ENCODE peak calls at places on chromosome 12, in nine cellular contexts. T, O, N, X, L, A, C, J and W are unnamed samples.
A peak's percentile ranks its signal among the peaks of the same experiment; 100 is the strongest.

GRCh38 chr12:106769546-106769945 is 4.9 kb upstream of the RIC8B start:
- DNase-seq in X (no peak), A (no peak), O (no peak), C (peak; percentile 43), N (no peak), L (no peak), J (no peak), T (no peak), W (no peak)

GRCh38 chr12:129776977-129777667 is 126.7 kb downstream of the TMEM132D start:
- DNase-seq in C (no peak), X (no peak), N (no peak), J (no peak), T (no peak), L (no peak), A (no peak), O (no peak), W (no peak)

GRCh38 chr12:18932715-18933114 is 194.8 kb downstream of the CAPZA3 start:
- DNase-seq in T (no peak), C (peak; percentile 10), L (no peak), A (no peak), N (no peak), X (no peak), O (no peak), J (no peak), W (no peak)

GRCh38 chr12:119229837-119230236 is 51.1 kb downstream of the HSPB8 start:
- DNase-seq in J (no peak), X (peak; percentile 63), O (peak; percentile 58), N (no peak), T (peak; percentile 58), A (peak; percentile 59), L (no peak), C (peak; percentile 67), W (peak; percentile 36)

GRCh38 chr12:52036587-52037171 is 14.6 kb upstream of the NR4A1 start:
- DNase-seq in J (peak; percentile 94), C (peak; percentile 87), L (peak; percentile 89), O (peak; percentile 59), T (peak; percentile 89), N (peak; percentile 59), A (peak; percentile 85), X (peak; percentile 84), W (peak; percentile 64)

GRCh38 chr12:560666-561065 is 100.9 kb downstream of the B4GALNT3 start:
- DNase-seq in J (no peak), X (no peak), A (no peak), T (no peak), N (no peak), C (no peak), L (no peak), O (no peak), W (no peak)

GRCh38 chr12:107242189-107242588 is 148.8 kb upstream of the CRY1 start:
- DNase-seq in A (peak; percentile 31), N (no peak), L (no peak), T (no peak), J (no peak), O (no peak), X (no peak), C (no peak), W (no peak)

GRCh38 chr12:58884916-58885315 is 35.4 kb downstream of the LRIG3 start:
- DNase-seq in L (no peak), J (no peak), N (no peak), O (no peak), C (no peak), X (no peak), T (no peak), A (no peak), W (no peak)

GRCh38 chr12:53798575-53798974 is 46.8 kb upstream of the CISTR start:
- DNase-seq in T (no peak), J (no peak), A (no peak), C (peak; percentile 67), X (peak; percentile 86), N (peak; percentile 86), O (no peak), L (no peak), W (no peak)

GRCh38 chr12:14845350-14845750 is 2.0 kb upstream of the ART4 start:
- DNase-seq in O (peak; percentile 43), C (peak; percentile 80), L (no peak), T (no peak), X (peak; percentile 50), J (peak; percentile 49), N (peak; percentile 40), A (peak; percentile 39), W (peak; percentile 44)

GRCh38 chr12:103908877-103909276 is 21.3 kb upstream of the HSP90B1 start:
- DNase-seq in T (no peak), L (no peak), X (no peak), O (no peak), N (no peak), J (no peak), A (no peak), C (peak; percentile 56), W (no peak)

GRCh38 chr12:84329933-84330332 is 582.7 kb downstream of the SLC6A15 start:
- DNase-seq in C (no peak), L (no peak), X (no peak), O (no peak), T (no peak), A (no peak), J (no peak), N (no peak), W (no peak)

GRCh38 chr12:116592731-116593130 is 33.5 kb downstream of the MAP1LC3B2 start:
- DNase-seq in L (no peak), T (peak; percentile 17), N (no peak), A (no peak), X (no peak), O (no peak), C (no peak), J (no peak), W (no peak)

GRCh38 chr12:63822352-63822751 is 22.1 kb upstream of the SRGAP1 start:
- DNase-seq in J (no peak), X (no peak), O (no peak), N (no peak), C (peak; percentile 26), T (no peak), L (no peak), A (no peak), W (no peak)

GRCh38 chr12:63821781-63822251 is 22.7 kb upstream of the SRGAP1 start:
- DNase-seq in A (no peak), X (peak; percentile 20), C (peak; percentile 50), T (no peak), O (no peak), L (no peak), J (no peak), N (no peak), W (no peak)

GRCh38 chr12:63823040-63823439 is 21.5 kb upstream of the SRGAP1 start:
- DNase-seq in J (no peak), T (no peak), C (no peak), O (no peak), A (no peak), N (no peak), L (no peak), X (no peak), W (no peak)

GRCh38 chr12:63820427-63820826 is 24.1 kb upstream of the SRGAP1 start:
- DNase-seq in L (no peak), A (no peak), O (no peak), X (no peak), T (no peak), N (no peak), C (no peak), J (no peak), W (no peak)

GRCh38 chr12:63826002-63826585 is 18.4 kb upstream of the SRGAP1 start:
- DNase-seq in T (no peak), O (no peak), J (no peak), N (peak; percentile 49), L (no peak), A (no peak), C (peak; percentile 86), X (no peak), W (no peak)
- TF ChIP-seq CTCF in T (peak; percentile 53), O (peak; percentile 83), J (peak; percentile 61), N (peak; percentile 85), L (peak; percentile 76), A (peak; percentile 84), C (peak; percentile 84), X (peak; percentile 63), W (peak; percentile 80)

DNA sequence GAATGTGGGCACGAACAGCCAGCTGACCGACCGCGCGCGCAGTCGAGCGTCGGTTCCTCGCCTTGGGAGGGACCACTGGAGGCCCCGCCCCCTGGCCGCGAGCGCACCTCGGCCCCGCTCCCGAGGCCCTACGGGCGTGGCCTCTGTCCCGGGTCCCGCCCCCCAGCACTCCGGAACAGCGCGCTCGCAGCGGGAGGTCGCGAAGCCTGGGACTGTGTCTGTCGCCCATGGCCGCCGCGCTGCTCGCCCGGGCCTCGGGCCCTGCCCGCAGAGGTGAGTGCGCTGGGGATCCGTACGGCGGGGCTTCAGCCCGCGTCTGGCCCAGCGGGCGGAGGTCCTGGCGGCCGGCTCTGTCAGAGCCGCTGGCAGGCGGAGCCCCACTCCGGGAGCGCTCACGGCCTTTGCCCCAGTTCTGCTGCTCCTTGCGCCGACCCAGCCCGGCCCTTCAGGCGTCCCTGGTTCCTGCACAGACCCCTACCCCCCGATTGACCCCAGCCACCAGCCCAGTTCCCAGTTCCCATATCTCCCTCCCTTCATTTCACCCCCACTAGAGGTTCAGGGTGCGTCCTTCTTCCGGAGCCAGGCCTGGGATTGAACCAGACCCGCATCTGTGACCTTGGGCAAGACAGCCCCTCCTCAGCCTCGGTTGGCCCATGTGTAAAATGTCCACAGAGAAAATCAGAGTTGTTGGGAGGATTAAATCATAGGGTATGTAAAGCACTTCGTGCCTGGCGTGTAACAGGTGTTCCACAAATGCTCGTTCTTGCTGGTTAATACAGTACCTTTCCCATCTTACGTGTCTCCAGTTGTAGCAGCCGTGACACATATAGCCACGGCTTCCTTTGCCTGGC is at the start of gene ACADS:
- DNase-seq in C (peak; percentile 87), J (peak; percentile 95), L (peak; percentile 95), A (peak; percentile 98), T (peak; percentile 88), N (peak; percentile 67), X (peak; percentile 96), O (peak; percentile 84), W (peak; percentile 83)
- TF ChIP-seq CTCF in C (no peak), J (no peak), L (peak; percentile 25), A (no peak), T (peak; percentile 25), N (no peak), X (no peak), O (no peak), W (no peak)

DNA sequence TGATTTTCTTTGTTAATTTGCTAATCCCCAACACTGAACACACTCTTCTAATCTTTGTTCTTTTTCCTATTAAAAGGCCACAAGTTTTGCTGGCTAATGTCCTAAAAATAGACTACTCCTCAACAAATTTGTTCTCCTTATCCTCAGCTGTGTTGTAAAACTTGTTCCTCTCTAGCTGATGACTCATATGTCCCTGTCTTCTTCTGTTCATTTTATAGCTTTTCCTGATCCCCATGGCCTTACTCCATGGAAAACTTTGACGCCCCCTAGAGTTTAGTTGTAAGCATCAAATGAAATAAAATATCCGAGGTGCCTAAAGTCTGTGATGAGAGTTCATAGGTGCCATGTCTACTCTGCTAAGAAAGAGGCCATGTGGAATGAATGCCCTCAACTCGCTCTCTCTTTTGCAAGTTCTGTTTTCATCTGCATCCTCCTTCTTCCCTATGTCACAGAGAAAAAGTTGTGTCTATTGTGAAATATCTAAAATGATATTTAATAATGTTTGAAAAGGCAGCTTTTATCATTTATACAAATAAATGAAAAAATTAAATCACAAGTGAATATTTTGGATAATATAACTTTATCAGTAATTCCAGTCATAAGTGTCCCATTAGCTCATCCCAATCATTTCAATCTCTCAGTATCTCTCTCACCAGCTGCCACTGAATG is 237.9 kb downstream of the IPO8 start:
- DNase-seq in A (no peak), L (no peak), N (peak; percentile 45), X (no peak), C (peak; percentile 93), J (no peak), T (no peak), O (no peak), W (no peak)
- TF ChIP-seq CTCF in A (peak; percentile 19), L (peak; percentile 17), N (peak; percentile 63), X (no peak), C (peak; percentile 66), J (peak; percentile 14), T (no peak), O (peak; percentile 35), W (peak; percentile 57)

GRCh38 chr12:90062799-90063198 is 354.2 kb upstream of the ATP2B1 start:
- DNase-seq in T (no peak), J (no peak), O (no peak), N (no peak), A (no peak), X (no peak), L (no peak), C (no peak), W (no peak)
- TF ChIP-seq CTCF in T (no peak), J (no peak), O (no peak), N (no peak), A (no peak), X (no peak), L (peak; percentile 11), C (no peak), W (no peak)